ENCODE peak calls at places on chromosomes 13 and 19, in eight cellular contexts. H is adrenal gland, I is IMR-90, O is GM23248, E is colonic mucosa, B is neural progenitor cell, D is left ventricle myocardium inferior, X is endodermal cell. S is an unnamed sample.

GRCh38 chr19:55702131-55702627 is 27.2 kb downstream of the EPN1 start:
- DNase-seq in H (no peak), I (no peak), O (no peak), E (no peak), B (no peak), D (no peak), X (peak; percentile 44), S (no peak)

GRCh38 chr19:30852168-30852567 is 480.0 kb downstream of the ZNF536 start:
- DNase-seq in H (no peak), I (no peak), O (no peak), E (no peak), B (no peak), D (no peak), X (no peak), S (no peak)

GRCh38 chr13:110306960-110307696 is at the start of the genes COL4A1 and COL4A2:
- DNase-seq in H (peak; percentile 58), I (peak; percentile 77), O (peak; percentile 79), E (peak; percentile 54), B (peak; percentile 91), D (peak; percentile 87), X (peak; percentile 90), S (peak; percentile 83)

GRCh38 chr13:81480634-81481033 is 1139.7 kb upstream of the SPRY2 start:
- DNase-seq in H (no peak), I (no peak), O (no peak), E (no peak), B (no peak), D (no peak), X (no peak), S (no peak)

GRCh38 chr19:30367001-30367400 is 5.2 kb upstream of the ZNF536 start:
- DNase-seq in H (no peak), I (no peak), O (no peak), E (no peak), B (no peak), D (no peak), X (no peak), S (no peak)

GRCh38 chr13:105414639-105415038 is 1120.8 kb downstream of the EFNB2 start:
- DNase-seq in H (no peak), I (no peak), O (no peak), E (no peak), B (no peak), D (no peak), X (no peak), S (no peak)

GRCh38 chr13:95300625-95301134 is 571 bp downstream of the ABCC4 start:
- DNase-seq in H (no peak), I (peak; percentile 67), O (peak; percentile 65), E (peak; percentile 61), B (peak; percentile 73), D (peak; percentile 64), X (peak; percentile 73), S (peak; percentile 35)

GRCh38 chr13:26440111-26440510 is 117.4 kb upstream of the WASF3 start:
- DNase-seq in H (no peak), I (peak; percentile 33), O (peak; percentile 82), E (no peak), B (no peak), D (no peak), X (no peak), S (no peak)

GRCh38 chr13:27820524-27821482 is 28.5 kb downstream of the GSX1 start:
- DNase-seq in H (no peak), I (no peak), O (no peak), E (no peak), B (peak; percentile 82), D (no peak), X (peak; percentile 64), S (no peak)

GRCh38 chr19:29724102-29724641 is 9.1 kb upstream of the C19orf12 start:
- DNase-seq in H (no peak), I (peak; percentile 5), O (peak; percentile 50), E (no peak), B (peak; percentile 71), D (no peak), X (peak; percentile 77), S (no peak)

GRCh38 chr13:97934590-97934989 is 18.9 kb upstream of the IPO5 start:
- DNase-seq in H (no peak), I (no peak), O (no peak), E (no peak), B (peak; percentile 28), D (no peak), X (no peak), S (no peak)

GRCh38 chr19:31054430-31054829 is 294.8 kb downstream of the TSHZ3 start:
- DNase-seq in H (peak; percentile 21), I (peak; percentile 83), O (peak; percentile 74), E (peak; percentile 35), B (peak; percentile 82), D (peak; percentile 28), X (peak; percentile 90), S (no peak)

GRCh38 chr19:42131149-42132029 is 857 bp downstream of the POU2F2 start:
- DNase-seq in H (no peak), I (no peak), O (no peak), E (no peak), B (no peak), D (no peak), X (no peak), S (peak; percentile 15)

GRCh38 chr19:42130254-42130573 is 2.0 kb downstream of the POU2F2 start:
- DNase-seq in H (no peak), I (no peak), O (no peak), E (no peak), B (no peak), D (no peak), X (no peak), S (no peak)

GRCh38 chr19:42132030-42132628 is at the start of gene POU2F2:
- DNase-seq in H (no peak), I (no peak), O (no peak), E (peak; percentile 55), B (peak; percentile 51), D (peak; percentile 39), X (peak; percentile 71), S (peak; percentile 31)

GRCh38 chr19:42134671-42135070 is 2.4 kb upstream of the POU2F2 start:
- DNase-seq in H (no peak), I (no peak), O (no peak), E (no peak), B (no peak), D (no peak), X (no peak), S (no peak)

DNA sequence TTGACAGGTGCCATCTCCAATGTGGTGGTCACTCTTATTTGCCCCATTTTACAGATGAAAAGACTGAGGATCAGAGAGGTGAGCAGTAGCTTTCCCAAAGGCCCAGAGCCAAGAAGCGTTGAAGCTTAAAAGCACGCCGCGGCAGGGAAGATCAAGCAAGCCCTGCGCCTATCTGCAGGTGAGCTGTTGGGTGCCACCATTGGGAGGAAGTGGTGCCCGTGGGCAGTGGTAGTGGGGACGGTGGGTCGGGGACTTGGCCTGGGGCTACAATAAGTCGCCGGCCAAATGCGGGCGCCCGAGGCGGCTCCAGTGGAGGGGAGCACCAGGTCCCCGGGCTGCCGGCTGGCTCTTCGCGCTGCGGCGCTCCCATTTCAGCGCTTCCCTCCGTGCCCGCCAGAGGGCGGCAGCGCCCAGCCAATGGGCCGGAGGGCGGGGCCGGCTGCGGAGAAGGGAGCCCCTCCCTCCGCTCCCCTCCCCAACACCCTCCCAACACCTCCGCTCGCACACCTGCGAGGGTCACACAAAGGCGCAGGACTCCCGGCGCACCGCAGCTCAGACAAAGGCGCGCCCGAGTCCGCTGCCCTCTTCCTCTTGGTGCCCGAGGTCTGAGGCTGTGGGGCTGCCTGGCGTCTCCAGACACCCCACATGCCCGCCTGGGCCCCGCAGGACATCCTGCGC is 744 bp upstream of the POU2F2 start:
- DNase-seq in H (peak; percentile 26), I (no peak), O (peak; percentile 69), E (peak; percentile 69), B (peak; percentile 87), D (peak; percentile 61), X (peak; percentile 95), S (peak; percentile 68)
- H3K4me3 ChIP-seq in H (no peak overlapping the region), I (peak overlapping the region; percentile 21), O (peak overlapping the region; percentile 62), E (peak overlapping the region; percentile 28), B (peak overlapping the region; percentile 44), D (peak overlapping the region; percentile 51), X (peak overlapping the region; percentile 49), S (peak overlapping the region; percentile 49)

GRCh38 chr13:47705185-47705584 is 295.9 kb downstream of the SUCLA2 start:
- DNase-seq in H (no peak), I (no peak), O (no peak), E (no peak), B (no peak), D (no peak), X (no peak), S (no peak)

GRCh38 chr13:47708386-47708785 is 292.7 kb downstream of the SUCLA2 start:
- DNase-seq in H (no peak), I (peak; percentile 49), O (peak; percentile 59), E (no peak), B (no peak), D (no peak), X (no peak), S (no peak)

DNA sequence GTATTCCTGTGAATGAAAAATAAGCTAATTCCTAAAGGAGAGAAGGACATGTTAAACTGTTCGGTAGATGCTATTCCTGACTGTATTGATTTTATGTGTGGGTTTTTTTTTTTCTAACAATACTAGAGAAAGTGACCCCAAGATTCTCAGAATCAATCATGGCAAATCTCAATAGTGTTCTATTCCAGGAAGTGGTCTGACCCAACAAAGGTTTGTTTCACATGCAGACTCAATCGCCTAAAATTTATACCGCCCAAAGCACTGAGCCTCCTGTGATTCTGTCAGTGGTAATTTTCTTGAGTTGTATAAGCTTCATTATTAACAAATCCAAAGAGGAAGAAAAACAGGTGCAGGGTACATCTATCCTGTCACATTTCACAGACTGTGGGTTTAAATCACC is 293.7 kb downstream of the SUCLA2 start:
- DNase-seq in H (no peak), I (no peak), O (no peak), E (no peak), B (no peak), D (no peak), X (no peak), S (no peak)
- H3K4me1 ChIP-seq in H (no peaks in the 10 kb centered on the region), I (no peaks in the 10 kb centered on the region), O (peaks cover 12% of the 10 kb centered on the region), E (no peaks in the 10 kb centered on the region), B (no peaks in the 10 kb centered on the region), D (no peaks in the 10 kb centered on the region), X (no peaks in the 10 kb centered on the region), S (no peaks in the 10 kb centered on the region)

GRCh38 chr19:2540251-2540645 is 64.3 kb downstream of the GADD45B start:
- DNase-seq in H (no peak), I (no peak), O (no peak), E (no peak), B (no peak), D (no peak), X (no peak), S (no peak)
- H3K27ac ChIP-seq in H (peak overlapping the region; percentile 97), I (peak overlapping the region; percentile 87), O (peak overlapping the region; percentile 98), E (peak overlapping the region; percentile 38), B (peak overlapping the region; percentile 91), D (peak overlapping the region; percentile 96), X (peak overlapping the region; percentile 94), S (peak overlapping the region; percentile 90)

GRCh38 chr19:35381318-35381717 is 10.4 kb downstream of the GPR42 start:
- DNase-seq in H (no peak), I (no peak), O (no peak), E (no peak), B (no peak), D (no peak), X (no peak), S (no peak)
- H3K4me3 ChIP-seq in H (no peak overlapping the region), I (no peak overlapping the region), O (no peak overlapping the region), E (no peak overlapping the region), B (no peak overlapping the region), D (no peak overlapping the region), X (no peak overlapping the region), S (no peak overlapping the region)

S was measured in psoas muscle.